ENCODE peak calls at places on chromosomes 11 and 22, in nine cellular contexts. P, R, U, X, W, M, H, S and A are unnamed samples.

GRCh38 chr11:71442880-71443279 is 5.3 kb downstream of the DHCR7 start:
- DNase-seq in P (peak), R (no peak), U (no peak), X (no peak), W (no peak), M (no peak), H (no peak), S (no peak), A (no peak)

GRCh38 chr11:118652681-118653181 is 26.7 kb downstream of the TREH start:
- DNase-seq in P (no peak), R (no peak), U (no peak), X (no peak), W (no peak), M (no peak), H (no peak), S (no peak), A (peak)

GRCh38 chr11:35539781-35540281 is 14.4 kb upstream of the PAMR1 start:
- DNase-seq in P (peak), R (no peak), U (no peak), X (peak), W (no peak), M (no peak), H (no peak), S (peak), A (no peak)

GRCh38 chr11:45145421-45146071 is 893 bp upstream of the PRDM11 start:
- DNase-seq in P (peak), R (peak), U (peak), X (peak), W (no peak), M (no peak), H (no peak), S (peak), A (no peak)

GRCh38 chr11:120586072-120586471 is 74.5 kb downstream of the GRIK4 start:
- DNase-seq in P (no peak), R (no peak), U (no peak), X (no peak), W (no peak), M (no peak), H (no peak), S (no peak), A (no peak)

GRCh38 chr11:1231396-1232327 is 8.8 kb downstream of the MUC5B start:
- DNase-seq in P (peak), R (no peak), U (no peak), X (peak), W (no peak), M (no peak), H (no peak), S (no peak), A (no peak)

GRCh38 chr11:1761857-1762536 is 1.7 kb downstream of the CTSD start:
- DNase-seq in P (peak), R (no peak), U (no peak), X (peak), W (no peak), M (no peak), H (no peak), S (no peak), A (no peak)

GRCh38 chr11:125995313-125995712 is 49.5 kb downstream of the VSIG10L2 start:
- DNase-seq in P (no peak), R (no peak), U (no peak), X (no peak), W (no peak), M (no peak), H (peak), S (no peak), A (no peak)

GRCh38 chr22:40053460-40053859 is 58.7 kb downstream of the FAM83F start:
- DNase-seq in P (no peak), R (no peak), U (no peak), X (no peak), W (no peak), M (no peak), H (no peak), S (no peak), A (no peak)

GRCh38 chr22:49663823-49664222 is 163.8 kb downstream of the BRD1 start:
- DNase-seq in P (no peak), R (no peak), U (no peak), X (no peak), W (no peak), M (no peak), H (no peak), S (no peak), A (no peak)

GRCh38 chr11:45413156-45413833 is 127.2 kb upstream of the SYT13 start:
- DNase-seq in P (no peak), R (no peak), U (no peak), X (no peak), W (no peak), M (no peak), H (no peak), S (no peak), A (no peak)

GRCh38 chr11:26827567-26828037 is 105.7 kb upstream of the SLC5A12 start:
- DNase-seq in P (no peak), R (no peak), U (no peak), X (no peak), W (no peak), M (no peak), H (no peak), S (peak), A (no peak)

GRCh38 chr11:15111215-15111614 is 3.5 kb upstream of the INSC start:
- DNase-seq in P (no peak), R (no peak), U (no peak), X (no peak), W (no peak), M (no peak), H (no peak), S (no peak), A (no peak)